ENCODE peak calls at places on chromosomes 13 and 19, in four cellular contexts. One of them, this sample, is unnamed.

GRCh38 chr13:66803013-66803739 is 427.0 kb downstream of the PCDH9 start:
- DNase-seq in thoracic aorta: no peak
- DNase-seq in OCI-LY7: no peak
- DNase-seq in stomach: no peak
- DNase-seq in this sample: no peak

GRCh38 chr13:100890645-100891044 is 216.1 kb upstream of the TMTC4 start:
- DNase-seq in stomach: no peak
- DNase-seq in thoracic aorta: no peak
- DNase-seq in OCI-LY7: no peak
- DNase-seq in this sample: no peak

GRCh38 chr19:55857149-55857548 is 20.8 kb downstream of the NLRP4 start:
- DNase-seq in thoracic aorta: no peak
- DNase-seq in OCI-LY7: peak; percentile 91
- DNase-seq in stomach: no peak
- DNase-seq in this sample: no peak

GRCh38 chr13:59607172-59607571 is 556.6 kb downstream of the DIAPH3 start:
- DNase-seq in stomach: no peak
- DNase-seq in OCI-LY7: no peak
- DNase-seq in thoracic aorta: no peak
- DNase-seq in this sample: no peak

GRCh38 chr19:48578891-48579290 is 26.9 kb downstream of the SULT2B1 start:
- DNase-seq in stomach: no peak
- DNase-seq in OCI-LY7: no peak
- DNase-seq in thoracic aorta: no peak
- DNase-seq in this sample: no peak

GRCh38 chr19:11422163-11423068 is 3.3 kb upstream of the RGL3 start:
- DNase-seq in OCI-LY7: peak; percentile 95
- DNase-seq in thoracic aorta: no peak
- DNase-seq in stomach: peak; percentile 91
- DNase-seq in this sample: no peak

GRCh38 chr13:42221321-42221720 is 50.6 kb upstream of the AKAP11 start:
- DNase-seq in thoracic aorta: no peak
- DNase-seq in stomach: no peak
- DNase-seq in OCI-LY7: no peak
- DNase-seq in this sample: peak; percentile 65

GRCh38 chr19:48676487-48676886 is 3.7 kb upstream of the NTN5 start:
- DNase-seq in thoracic aorta: no peak
- DNase-seq in stomach: no peak
- DNase-seq in OCI-LY7: no peak
- DNase-seq in this sample: no peak

GRCh38 chr13:99384468-99384867 is 77.3 kb upstream of the GPR183 start:
- DNase-seq in stomach: no peak
- DNase-seq in OCI-LY7: no peak
- DNase-seq in thoracic aorta: no peak
- DNase-seq in this sample: no peak

GRCh38 chr19:24140099-24140498 is 53.1 kb downstream of the ZNF254 start:
- DNase-seq in OCI-LY7: no peak
- DNase-seq in stomach: no peak
- DNase-seq in thoracic aorta: no peak
- DNase-seq in this sample: no peak

GRCh38 chr19:24140591-24140990 is 53.6 kb downstream of the ZNF254 start:
- DNase-seq in OCI-LY7: no peak
- DNase-seq in thoracic aorta: no peak
- DNase-seq in stomach: no peak
- DNase-seq in this sample: no peak

GRCh38 chr19:24142771-24143170 is 55.8 kb downstream of the ZNF254 start:
- DNase-seq in OCI-LY7: no peak
- DNase-seq in stomach: no peak
- DNase-seq in thoracic aorta: no peak
- DNase-seq in this sample: no peak

GRCh38 chr19:24141612-24142011 is 54.6 kb downstream of the ZNF254 start:
- DNase-seq in stomach: no peak
- DNase-seq in thoracic aorta: no peak
- DNase-seq in OCI-LY7: no peak
- DNase-seq in this sample: no peak
- H3K9me3 ChIP-seq in stomach: peaks cover 29% of the 10 kb centered on the region
- H3K9me3 ChIP-seq in thoracic aorta: peaks cover 92% of the 10 kb centered on the region
- H3K9me3 ChIP-seq in OCI-LY7: peaks cover 12% of the 10 kb centered on the region
- H3K9me3 ChIP-seq in this sample: peaks cover under 1% of the 10 kb centered on the region

DNA sequence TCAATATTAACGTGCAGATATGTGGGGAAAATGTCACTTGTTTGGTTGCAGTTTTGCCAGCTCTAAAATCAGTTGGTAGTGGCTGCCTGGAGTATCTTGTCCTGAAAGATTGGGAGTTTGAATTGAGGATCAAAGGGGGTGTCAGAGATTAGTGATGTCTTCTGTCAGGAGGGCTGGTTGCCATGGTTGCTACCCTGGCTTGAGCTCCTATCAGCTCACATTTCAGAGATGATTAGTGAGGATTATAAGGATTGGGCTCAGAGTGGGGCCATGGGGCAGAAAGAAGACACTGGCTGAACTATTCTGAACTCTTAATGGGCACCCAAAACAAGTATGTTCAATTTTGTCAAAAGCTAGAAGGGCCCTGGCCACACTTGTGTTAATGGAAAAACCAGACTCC is 95.5 kb upstream of the RNF113B start:
- DNase-seq in stomach: no peak
- DNase-seq in thoracic aorta: no peak
- DNase-seq in OCI-LY7: no peak
- DNase-seq in this sample: peak; percentile 28
- H3K4me3 ChIP-seq in stomach: no peak overlapping the region
- H3K4me3 ChIP-seq in thoracic aorta: no peak overlapping the region
- H3K4me3 ChIP-seq in OCI-LY7: no peak overlapping the region
- H3K4me3 ChIP-seq in this sample: no peak overlapping the region

DNA sequence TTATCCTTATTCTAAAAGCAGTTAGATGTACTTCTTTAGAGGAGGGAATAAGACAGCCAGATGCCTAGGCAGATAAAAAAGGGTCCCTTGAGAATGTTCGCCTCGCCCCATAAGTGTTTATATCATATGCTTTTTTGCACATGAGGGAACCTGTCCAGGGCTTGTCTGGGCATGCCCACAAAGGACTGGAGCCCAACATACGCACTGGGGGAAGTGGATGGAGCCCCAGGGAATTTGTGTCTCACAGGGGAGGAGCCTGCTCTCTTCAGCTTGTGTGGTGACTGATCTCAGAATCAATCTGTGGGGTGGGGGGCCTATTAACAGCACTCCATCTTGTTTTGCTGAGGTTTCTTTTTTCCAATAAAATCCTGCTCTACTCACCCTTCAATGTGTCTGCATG is 22.6 kb downstream of the MED4 start:
- DNase-seq in stomach: no peak
- DNase-seq in thoracic aorta: no peak
- DNase-seq in OCI-LY7: no peak
- DNase-seq in this sample: no peak
- H3K9me3 ChIP-seq in stomach: peaks cover 25% of the 10 kb centered on the region
- H3K9me3 ChIP-seq in thoracic aorta: peaks cover 27% of the 10 kb centered on the region
- H3K9me3 ChIP-seq in OCI-LY7: peaks cover 25% of the 10 kb centered on the region
- H3K9me3 ChIP-seq in this sample: peaks cover 6% of the 10 kb centered on the region

GRCh38 chr13:20465218-20465879 is 60.3 kb downstream of the CRYL1 start:
- DNase-seq in stomach: no peak
- DNase-seq in OCI-LY7: no peak
- DNase-seq in thoracic aorta: no peak
- DNase-seq in this sample: no peak
- H3K4me3 ChIP-seq in stomach: no peak overlapping the region
- H3K4me3 ChIP-seq in OCI-LY7: no peak overlapping the region
- H3K4me3 ChIP-seq in thoracic aorta: no peak overlapping the region
- H3K4me3 ChIP-seq in this sample: no peak overlapping the region

GRCh38 chr19:36805364-36805763 is 32.8 kb upstream of the ZNF850 start:
- DNase-seq in stomach: no peak
- DNase-seq in thoracic aorta: no peak
- DNase-seq in OCI-LY7: no peak
- DNase-seq in this sample: no peak
- H3K9me3 ChIP-seq in stomach: peaks cover 44% of the 10 kb centered on the region
- H3K9me3 ChIP-seq in thoracic aorta: peaks cover 72% of the 10 kb centered on the region
- H3K9me3 ChIP-seq in OCI-LY7: peaks cover 8% of the 10 kb centered on the region
- H3K9me3 ChIP-seq in this sample: peaks cover 2% of the 10 kb centered on the region

GRCh38 chr19:4653793-4654436 is 14.6 kb downstream of the TNFAIP8L1 start:
- DNase-seq in thoracic aorta: no peak
- DNase-seq in OCI-LY7: no peak
- DNase-seq in stomach: no peak
- DNase-seq in this sample: no peak

GRCh38 chr19:4654437-4655361 is 15.4 kb downstream of the TNFAIP8L1 start:
- DNase-seq in thoracic aorta: no peak
- DNase-seq in OCI-LY7: peak; percentile 19
- DNase-seq in stomach: no peak
- DNase-seq in this sample: no peak

GRCh38 chr19:4650159-4650558 is 10.8 kb downstream of the TNFAIP8L1 start:
- DNase-seq in stomach: no peak
- DNase-seq in thoracic aorta: no peak
- DNase-seq in OCI-LY7: no peak
- DNase-seq in this sample: no peak

GRCh38 chr19:4649392-4650094 is 10.2 kb downstream of the TNFAIP8L1 start:
- DNase-seq in OCI-LY7: no peak
- DNase-seq in thoracic aorta: no peak
- DNase-seq in stomach: no peak
- DNase-seq in this sample: no peak

DNA sequence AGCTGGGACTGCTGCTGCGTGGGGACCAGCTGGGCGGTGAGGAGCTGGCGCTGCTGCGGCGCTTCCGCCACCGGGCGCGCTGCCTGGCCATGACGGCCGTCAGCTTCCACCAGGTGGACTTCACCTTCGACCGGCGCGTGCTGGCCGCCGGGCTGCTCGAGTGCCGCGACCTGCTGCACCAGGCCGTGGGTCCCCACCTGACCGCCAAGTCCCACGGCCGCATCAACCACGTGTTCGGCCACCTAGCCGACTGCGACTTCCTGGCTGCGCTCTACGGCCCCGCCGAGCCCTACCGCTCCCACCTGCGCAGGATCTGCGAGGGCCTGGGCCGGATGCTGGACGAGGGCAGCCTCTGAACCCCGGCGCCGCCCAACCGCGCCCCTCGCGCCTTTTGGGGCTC is 12.8 kb downstream of the TNFAIP8L1 start:
- DNase-seq in thoracic aorta: no peak
- DNase-seq in OCI-LY7: no peak
- DNase-seq in stomach: no peak
- DNase-seq in this sample: no peak
- H3K4me3 ChIP-seq in thoracic aorta: no peak overlapping the region
- H3K4me3 ChIP-seq in OCI-LY7: no peak overlapping the region
- H3K4me3 ChIP-seq in stomach: no peak overlapping the region
- H3K4me3 ChIP-seq in this sample: no peak overlapping the region

GRCh38 chr19:6825076-6825774 is 52.7 kb downstream of the VAV1 start:
- DNase-seq in OCI-LY7: no peak
- DNase-seq in stomach: no peak
- DNase-seq in thoracic aorta: no peak
- DNase-seq in this sample: no peak
- H3K9me3 ChIP-seq in OCI-LY7: peaks cover 3% of the 10 kb centered on the region
- H3K9me3 ChIP-seq in stomach: no peaks in the 10 kb centered on the region
- H3K9me3 ChIP-seq in thoracic aorta: peaks cover 3% of the 10 kb centered on the region
- H3K9me3 ChIP-seq in this sample: no peaks in the 10 kb centered on the region

GRCh38 chr19:7866399-7867091 is 7.6 kb downstream of the PRR36 start:
- DNase-seq in stomach: no peak
- DNase-seq in OCI-LY7: no peak
- DNase-seq in thoracic aorta: no peak
- DNase-seq in this sample: no peak
- H3K4me3 ChIP-seq in stomach: no peak overlapping the region
- H3K4me3 ChIP-seq in OCI-LY7: no peak overlapping the region
- H3K4me3 ChIP-seq in thoracic aorta: no peak overlapping the region
- H3K4me3 ChIP-seq in this sample: no peak overlapping the region